ENCODE peak calls at places on chromosomes 5 and 9, in nine cellular contexts. J is mesothelial cell of epicardium; X is brain microvascular endothelial cell; W is activated naive CD8-positive, alpha-beta T cell treated with anti-CD3 and anti-CD28 coated beads, Interleukin-2, amount 50 U/mL, for 24 hours; G is upper lobe of right lung; C is A549; L is fibroblast of mammary gland; S is foreskin fibroblast; Y is activated T-cell treated with anti-CD3 and anti-CD28 coated beads, Interleukin-2, amount 50 U/mL, for 24 hours. E is an unnamed sample.
A peak's percentile ranks its signal among the peaks of the same experiment; 100 is the strongest.

GRCh38 chr9:35728041-35728971 is 3.7 kb downstream of the TLN1 start:
- DNase-seq in J (no peak), X (peak; percentile 82), W (peak; percentile 61), G (peak; percentile 82), C (peak; percentile 60), L (peak; percentile 90), S (peak; percentile 90), Y (peak; percentile 56), E (no peak)

GRCh38 chr9:106682420-106682819 is 180.5 kb upstream of the ZNF462 start:
- DNase-seq in J (no peak), X (no peak), W (no peak), G (no peak), C (no peak), L (no peak), S (no peak), Y (no peak), E (no peak)

GRCh38 chr9:17330097-17330496 is 195.3 kb downstream of the CNTLN start:
- DNase-seq in J (no peak), X (no peak), W (no peak), G (no peak), C (no peak), L (peak; percentile 61), S (peak; percentile 14), Y (no peak), E (no peak)

GRCh38 chr9:38418366-38418765 is 5.9 kb downstream of the IGFBPL1 start:
- DNase-seq in J (no peak), X (no peak), W (no peak), G (no peak), C (no peak), L (no peak), S (no peak), Y (no peak), E (no peak)

GRCh38 chr5:175700991-175701390 is 43.1 kb downstream of the HRH2 start:
- DNase-seq in J (no peak), X (peak; percentile 4), W (no peak), G (peak; percentile 3), C (peak; percentile 25), L (no peak), S (no peak), Y (no peak), E (no peak)

GRCh38 chr9:38390442-38390841 is 2.1 kb upstream of the ALDH1B1 start:
- DNase-seq in J (no peak), X (no peak), W (no peak), G (no peak), C (no peak), L (no peak), S (no peak), Y (no peak), E (no peak)

GRCh38 chr5:14174235-14174636 is 31.1 kb downstream of the TRIO start:
- DNase-seq in J (no peak), X (no peak), W (no peak), G (no peak), C (no peak), L (no peak), S (no peak), Y (no peak), E (no peak)

GRCh38 chr5:3303777-3304176 is 291.9 kb upstream of the IRX1 start:
- DNase-seq in J (no peak), X (no peak), W (no peak), G (no peak), C (no peak), L (no peak), S (no peak), Y (no peak), E (no peak)

GRCh38 chr5:156942064-156942463 is 21.0 kb downstream of the TIMD4 start:
- DNase-seq in J (no peak), X (no peak), W (no peak), G (no peak), C (no peak), L (no peak), S (no peak), Y (no peak), E (no peak)

GRCh38 chr9:131654857-131655577 is 84.9 kb downstream of the RAPGEF1 start:
- DNase-seq in J (no peak), X (no peak), W (no peak), G (no peak), C (no peak), L (no peak), S (no peak), Y (no peak), E (no peak)

GRCh38 chr5:26737763-26738162 is 300.6 kb downstream of the CDH9 start:
- DNase-seq in J (no peak), X (no peak), W (no peak), G (no peak), C (no peak), L (no peak), S (no peak), Y (no peak), E (no peak)

GRCh38 chr5:75663621-75664285 is 52.5 kb downstream of the ANKDD1B start:
- DNase-seq in J (no peak), X (no peak), W (no peak), G (no peak), C (no peak), L (no peak), S (no peak), Y (no peak), E (no peak)

GRCh38 chr5:78586251-78586650 is 62.3 kb downstream of the LHFPL2 start:
- DNase-seq in J (no peak), X (peak; percentile 100), W (peak; percentile 4), G (no peak), C (peak; percentile 33), L (peak; percentile 100), S (peak; percentile 97), Y (no peak), E (no peak)

GRCh38 chr5:79236970-79237734 is 1.2 kb downstream of the JMY start:
- DNase-seq in J (peak; percentile 28), X (peak; percentile 16), W (peak; percentile 47), G (peak; percentile 77), C (peak; percentile 27), L (peak; percentile 56), S (no peak), Y (peak; percentile 70), E (peak; percentile 9)

GRCh38 chr5:160390787-160391696 is 8.8 kb downstream of the FAM200C start:
- DNase-seq in J (no peak), X (no peak), W (no peak), G (no peak), C (peak; percentile 32), L (peak; percentile 34), S (no peak), Y (no peak), E (no peak)

GRCh38 chr9:126506361-126507317 is 107.1 kb upstream of the LMX1B start:
- DNase-seq in J (peak; percentile 14), X (no peak), W (no peak), G (peak; percentile 64), C (no peak), L (no peak), S (no peak), Y (no peak), E (no peak)

GRCh38 chr5:132840313-132840712 is 9.9 kb upstream of the SHROOM1 start:
- DNase-seq in J (no peak), X (no peak), W (no peak), G (no peak), C (no peak), L (no peak), S (no peak), Y (no peak), E (no peak)

GRCh38 chr5:89936576-89936975 is 473.0 kb downstream of the CETN3 start:
- DNase-seq in J (no peak), X (no peak), W (no peak), G (no peak), C (no peak), L (peak; percentile 58), S (no peak), Y (no peak), E (no peak)

GRCh38 chr5:122971333-122971732 is 65.2 kb downstream of the PPIC start:
- DNase-seq in J (no peak), X (no peak), W (no peak), G (no peak), C (no peak), L (no peak), S (no peak), Y (no peak), E (no peak)

E was measured in NCI-H1930.